ENCODE peak calls at places on chromosomes 3 and 15, in six cellular contexts. G, T, V, I, H and W are unnamed samples.

GRCh38 chr3:103712320-103713008 is 1277.6 kb downstream of the ZPLD1 start:
- DNase-seq in V (no peak), T (no peak), I (no peak), G (no peak), H (peak; percentile 0), W (no peak)

GRCh38 chr3:5226783-5227182 is 39.3 kb downstream of the EDEM1 start:
- DNase-seq in I (peak; percentile 49), H (peak; percentile 50), T (peak; percentile 62), G (no peak), V (no peak), W (peak; percentile 7)

GRCh38 chr3:151412989-151413388 is 28.4 kb upstream of the P2RY12 start:
- DNase-seq in H (no peak), G (no peak), T (no peak), I (no peak), V (no peak), W (no peak)

GRCh38 chr15:62607643-62608042 is 434.9 kb upstream of the TPM1 start:
- DNase-seq in G (no peak), T (no peak), I (no peak), V (no peak), H (peak; percentile 89), W (no peak)

GRCh38 chr3:116291141-116291540 is 154.1 kb downstream of the LSAMP start:
- DNase-seq in H (no peak), G (no peak), T (no peak), V (no peak), I (no peak), W (no peak)

GRCh38 chr3:97504463-97504862 is 260.1 kb upstream of the ARL6 start:
- DNase-seq in V (no peak), T (no peak), H (no peak), I (no peak), G (no peak), W (no peak)

GRCh38 chr3:187850256-187851010 is 105.2 kb upstream of the BCL6 start:
- DNase-seq in H (no peak), I (no peak), V (no peak), G (no peak), T (peak; percentile 10), W (no peak)

GRCh38 chr15:76328962-76329361 is 7.6 kb upstream of the ISL2 start:
- DNase-seq in I (no peak), T (no peak), G (no peak), V (no peak), H (peak; percentile 75), W (no peak)

GRCh38 chr15:74172751-74173544 is 562 bp upstream of the ISLR start:
- DNase-seq in I (no peak), T (peak; percentile 91), V (no peak), G (peak; percentile 66), H (peak; percentile 66), W (peak; percentile 49)

GRCh38 chr3:133965033-133965570 is 64.6 kb downstream of the SLCO2A1 start:
- DNase-seq in T (peak; percentile 21), V (no peak), I (no peak), G (peak; percentile 43), H (peak; percentile 52), W (no peak)

GRCh38 chr3:58144478-58145142 is 66.2 kb downstream of the DNASE1L3 start:
- DNase-seq in T (no peak), G (no peak), I (no peak), H (no peak), V (no peak), W (no peak)

GRCh38 chr3:123524987-123525386 is 59.9 kb downstream of the HACD2 start:
- DNase-seq in V (no peak), H (no peak), I (no peak), T (peak; percentile 7), G (no peak), W (no peak)

GRCh38 chr3:190089711-190090110 is 31.0 kb downstream of the P3H2 start:
- DNase-seq in V (no peak), G (no peak), I (no peak), H (no peak), T (no peak), W (no peak)

GRCh38 chr3:72550582-72551262 is 297.5 kb downstream of the SHQ1 start:
- DNase-seq in H (no peak), V (no peak), T (no peak), G (no peak), I (no peak), W (no peak)

GRCh38 chr3:5192568-5193319 is 5.2 kb downstream of the EDEM1 start:
- DNase-seq in I (no peak), H (no peak), T (no peak), V (no peak), G (no peak), W (no peak)

GRCh38 chr3:8723612-8724011 is 10.0 kb upstream of the CAV3 start:
- DNase-seq in T (no peak), V (no peak), H (no peak), I (no peak), G (no peak), W (no peak)

GRCh38 chr15:31332020-31332680 is 5.5 kb downstream of the KLF13 start:
- DNase-seq in I (no peak), H (no peak), V (no peak), G (peak; percentile 64), T (no peak), W (no peak)

GRCh38 chr3:54939591-54940300 is 11.9 kb upstream of the LRTM1 start:
- DNase-seq in G (no peak), H (peak; percentile 54), I (no peak), T (no peak), V (no peak), W (no peak)

GRCh38 chr3:158718490-158719170 is 13.6 kb downstream of the RARRES1 start:
- DNase-seq in T (peak; percentile 96), I (no peak), V (no peak), G (no peak), H (peak; percentile 96), W (peak; percentile 85)

GRCh38 chr15:35674873-35675781 is 129.2 kb upstream of the DPH6 start:
- DNase-seq in I (no peak), H (peak; percentile 85), G (no peak), V (no peak), T (peak; percentile 76), W (no peak)

GRCh38 chr3:117355566-117355965 is 646.0 kb downstream of the TUSC7 start:
- DNase-seq in T (peak; percentile 0), I (no peak), V (peak; percentile 23), H (peak; percentile 34), G (no peak), W (no peak)

GRCh38 chr3:52357151-52358080 is 41.3 kb downstream of the DNAH1 start:
- DNase-seq in T (no peak), I (no peak), V (no peak), H (no peak), G (peak; percentile 66), W (no peak)

GRCh38 chr3:127672429-127673190 is at the start of gene ABTB1:
- DNase-seq in I (peak; percentile 90), V (peak; percentile 67), T (peak; percentile 79), G (peak; percentile 99), H (peak; percentile 92), W (no peak)

GRCh38 chr3:155585384-155585783 is 159.5 kb downstream of the PLCH1 start:
- DNase-seq in H (peak; percentile 20), I (no peak), G (no peak), V (no peak), T (no peak), W (no peak)

GRCh38 chr3:61866961-61867461 is 305.6 kb downstream of the PTPRG start:
- DNase-seq in I (no peak), G (no peak), T (no peak), H (no peak), V (no peak), W (no peak)

GRCh38 chr3:95911767-95912166 is 902.6 kb upstream of the EPHA6 start:
- DNase-seq in V (no peak), T (no peak), I (no peak), H (no peak), G (no peak), W (no peak)

GRCh38 chr15:38130200-38130567 is 122.5 kb upstream of the SPRED1 start:
- DNase-seq in H (no peak), I (peak; percentile 25), T (no peak), G (no peak), V (no peak), W (no peak)

GRCh38 chr15:79436037-79436780 is 4.1 kb downstream of the MINAR1 start:
- DNase-seq in G (no peak), T (no peak), V (no peak), H (no peak), I (no peak), W (no peak)

GRCh38 chr3:65245133-65246076 is 557.6 kb upstream of the ADAMTS9 start:
- DNase-seq in V (no peak), I (no peak), G (no peak), H (peak; percentile 47), T (peak; percentile 52), W (no peak)
- TF ChIP-seq CTCF in V (peak; percentile 55), I (peak; percentile 16), G (peak; percentile 21), H (peak; percentile 27), T (peak; percentile 34), W (peak; percentile 31)

DNA sequence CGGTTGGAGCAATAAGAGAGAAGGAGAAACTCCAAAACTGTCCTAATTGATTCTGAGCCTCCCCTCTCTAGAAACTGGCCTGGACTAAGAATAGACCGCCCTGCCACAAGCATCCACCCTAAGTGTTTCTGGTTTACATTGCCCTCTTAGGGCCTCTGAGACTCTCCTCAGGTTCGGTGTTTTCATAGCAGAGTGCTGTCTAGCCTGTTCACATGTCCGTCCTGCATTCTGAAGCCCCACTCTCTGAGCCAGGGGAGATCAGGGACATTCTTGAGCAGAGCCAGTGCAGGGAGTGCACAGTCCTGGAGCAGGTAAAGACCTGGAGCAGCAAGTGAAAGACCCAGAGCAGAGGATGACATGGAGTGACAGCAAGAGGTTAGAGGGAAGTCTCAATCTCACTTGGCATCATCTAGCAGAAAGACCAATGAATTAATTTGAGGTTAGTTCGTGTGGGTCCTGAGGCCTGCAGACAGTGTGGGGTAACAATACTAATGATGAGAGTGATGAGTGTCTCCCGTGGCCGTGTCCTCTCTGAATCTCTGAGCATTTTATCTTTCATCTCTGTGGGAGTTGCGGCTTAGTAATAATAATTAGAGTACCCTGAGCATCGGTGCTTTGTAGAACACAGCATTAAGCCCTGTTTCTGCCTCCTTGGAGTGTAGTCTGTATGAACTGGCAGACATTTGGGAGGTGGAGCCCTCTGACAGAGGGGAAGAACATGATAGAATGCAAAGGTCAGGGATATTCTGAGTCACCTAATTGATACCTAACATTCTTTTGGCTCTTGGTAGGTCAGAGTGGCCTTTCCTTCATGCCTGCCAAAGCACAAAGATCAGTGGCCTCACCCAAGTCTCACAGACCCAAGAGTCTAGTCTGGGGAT is 24.6 kb downstream of the MAPKBP1 start:
- DNase-seq in V (no peak), I (no peak), T (no peak), G (no peak), H (peak; percentile 69), W (no peak)
- TF ChIP-seq CTCF in V (no peak), I (no peak), T (no peak), G (no peak), H (no peak), W (no peak)

GRCh38 chr3:170483485-170484262 is 65.0 kb downstream of the CLDN11 start:
- DNase-seq in H (no peak), G (no peak), V (no peak), T (no peak), I (no peak), W (no peak)
- TF ChIP-seq CTCF in H (no peak), G (no peak), V (no peak), T (peak; percentile 27), I (peak; percentile 44), W (peak; percentile 3)

DNA sequence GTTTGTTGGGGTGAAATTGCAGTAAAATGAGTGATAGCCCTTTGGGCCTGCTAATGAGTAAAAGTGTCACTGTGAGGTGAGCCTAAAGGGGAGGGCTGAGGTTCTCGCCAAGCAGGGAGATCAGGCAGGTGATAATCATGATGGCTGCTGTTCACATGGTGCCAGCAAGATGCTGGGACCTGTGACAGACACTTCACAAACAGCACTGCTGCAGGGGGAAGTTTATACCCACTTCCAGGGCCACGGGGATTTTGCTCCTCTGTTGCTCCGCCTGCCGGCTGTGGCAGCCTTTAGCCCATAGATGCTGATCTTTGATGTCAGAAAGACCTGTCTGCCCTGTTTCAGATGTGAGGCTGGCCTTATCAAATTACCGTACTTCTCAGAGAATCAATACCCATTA is 96.7 kb downstream of the SV2B start:
- DNase-seq in H (no peak), T (no peak), I (no peak), V (no peak), G (no peak), W (no peak)
- TF ChIP-seq CTCF in H (no peak), T (no peak), I (no peak), V (no peak), G (no peak), W (no peak)